ENCODE peak calls at places on chromosomes 6 and 20, in nine cellular contexts. One of them, this sample, is unnamed.
A peak's percentile ranks its signal among the peaks of the same experiment; 100 is the strongest.

GRCh38 chr20:23340524-23340923 is 10.1 kb upstream of the NXT1 start:
- DNase-seq in memory B cell: no peak
- DNase-seq in AG09319: peak; percentile 35
- DNase-seq in activated B cell treated with CpG ODN at 0.5 μM for 24 hours: no peak
- DNase-seq in NCI-H774: peak; percentile 42
- DNase-seq in mucosa of gallbladder: peak; percentile 62
- DNase-seq in MV-4-11: peak; percentile 64
- DNase-seq in type B pancreatic cell: no peak
- DNase-seq in nucleus accumbens: peak; percentile 66
- DNase-seq in this sample: peak; percentile 66

GRCh38 chr20:58127731-58128130 is 100.7 kb downstream of the ANKRD60 start:
- DNase-seq in type B pancreatic cell: peak; percentile 55
- DNase-seq in memory B cell: no peak
- DNase-seq in MV-4-11: no peak
- DNase-seq in NCI-H774: no peak
- DNase-seq in activated B cell treated with CpG ODN at 0.5 μM for 24 hours: no peak
- DNase-seq in AG09319: no peak
- DNase-seq in mucosa of gallbladder: no peak
- DNase-seq in nucleus accumbens: no peak
- DNase-seq in this sample: peak; percentile 66

GRCh38 chr20:58938078-58938477 is 43.0 kb upstream of the NELFCD start:
- DNase-seq in MV-4-11: peak; percentile 38
- DNase-seq in AG09319: no peak
- DNase-seq in NCI-H774: no peak
- DNase-seq in mucosa of gallbladder: no peak
- DNase-seq in activated B cell treated with CpG ODN at 0.5 μM for 24 hours: no peak
- DNase-seq in nucleus accumbens: no peak
- DNase-seq in memory B cell: no peak
- DNase-seq in type B pancreatic cell: no peak
- DNase-seq in this sample: no peak

GRCh38 chr6:157184202-157185015 is 138.9 kb downstream of the TMEM242 start:
- DNase-seq in activated B cell treated with CpG ODN at 0.5 μM for 24 hours: peak; percentile 30
- DNase-seq in NCI-H774: peak; percentile 16
- DNase-seq in mucosa of gallbladder: peak; percentile 82
- DNase-seq in AG09319: peak; percentile 19
- DNase-seq in nucleus accumbens: peak; percentile 49
- DNase-seq in memory B cell: peak; percentile 46
- DNase-seq in MV-4-11: peak; percentile 28
- DNase-seq in type B pancreatic cell: no peak
- DNase-seq in this sample: peak; percentile 82

GRCh38 chr6:170269151-170269872 is 21.6 kb downstream of the DLL1 start:
- DNase-seq in memory B cell: no peak
- DNase-seq in NCI-H774: peak; percentile 96
- DNase-seq in AG09319: no peak
- DNase-seq in nucleus accumbens: no peak
- DNase-seq in type B pancreatic cell: no peak
- DNase-seq in mucosa of gallbladder: no peak
- DNase-seq in MV-4-11: no peak
- DNase-seq in activated B cell treated with CpG ODN at 0.5 μM for 24 hours: no peak
- DNase-seq in this sample: peak; percentile 50

GRCh38 chr6:165181951-165182414 is 127.4 kb downstream of the C6orf118 start:
- DNase-seq in mucosa of gallbladder: no peak
- DNase-seq in MV-4-11: peak; percentile 47
- DNase-seq in memory B cell: no peak
- DNase-seq in type B pancreatic cell: no peak
- DNase-seq in NCI-H774: no peak
- DNase-seq in activated B cell treated with CpG ODN at 0.5 μM for 24 hours: no peak
- DNase-seq in AG09319: peak; percentile 14
- DNase-seq in nucleus accumbens: peak; percentile 70
- DNase-seq in this sample: no peak

GRCh38 chr6:52261229-52261628 is 16.9 kb upstream of the IL17F start:
- DNase-seq in MV-4-11: no peak
- DNase-seq in activated B cell treated with CpG ODN at 0.5 μM for 24 hours: no peak
- DNase-seq in type B pancreatic cell: no peak
- DNase-seq in memory B cell: no peak
- DNase-seq in nucleus accumbens: no peak
- DNase-seq in mucosa of gallbladder: no peak
- DNase-seq in NCI-H774: no peak
- DNase-seq in AG09319: peak; percentile 58
- DNase-seq in this sample: no peak

GRCh38 chr20:3843490-3843889 is 3.1 kb upstream of the MAVS start:
- DNase-seq in MV-4-11: peak; percentile 63
- DNase-seq in memory B cell: no peak
- DNase-seq in activated B cell treated with CpG ODN at 0.5 μM for 24 hours: no peak
- DNase-seq in mucosa of gallbladder: no peak
- DNase-seq in type B pancreatic cell: no peak
- DNase-seq in nucleus accumbens: no peak
- DNase-seq in NCI-H774: no peak
- DNase-seq in AG09319: no peak
- DNase-seq in this sample: no peak

GRCh38 chr6:139367810-139368321 is 6.6 kb downstream of the CITED2 start:
- DNase-seq in MV-4-11: peak; percentile 66
- DNase-seq in mucosa of gallbladder: no peak
- DNase-seq in nucleus accumbens: no peak
- DNase-seq in AG09319: no peak
- DNase-seq in type B pancreatic cell: no peak
- DNase-seq in NCI-H774: no peak
- DNase-seq in activated B cell treated with CpG ODN at 0.5 μM for 24 hours: no peak
- DNase-seq in memory B cell: no peak
- DNase-seq in this sample: no peak

GRCh38 chr20:38751360-38751976 is 3.2 kb downstream of the ACTR5 start:
- DNase-seq in mucosa of gallbladder: no peak
- DNase-seq in MV-4-11: peak; percentile 23
- DNase-seq in memory B cell: peak; percentile 34
- DNase-seq in type B pancreatic cell: no peak
- DNase-seq in AG09319: no peak
- DNase-seq in nucleus accumbens: no peak
- DNase-seq in NCI-H774: no peak
- DNase-seq in activated B cell treated with CpG ODN at 0.5 μM for 24 hours: no peak
- DNase-seq in this sample: no peak

GRCh38 chr20:47358672-47359532 is 2.4 kb upstream of the ZMYND8 start:
- DNase-seq in type B pancreatic cell: no peak
- DNase-seq in activated B cell treated with CpG ODN at 0.5 μM for 24 hours: no peak
- DNase-seq in NCI-H774: peak; percentile 52
- DNase-seq in mucosa of gallbladder: peak; percentile 94
- DNase-seq in AG09319: peak; percentile 84
- DNase-seq in MV-4-11: peak; percentile 87
- DNase-seq in memory B cell: no peak
- DNase-seq in nucleus accumbens: peak; percentile 81
- DNase-seq in this sample: peak; percentile 95

GRCh38 chr6:133240511-133241087 is 558 bp upstream of the EYA4 start:
- DNase-seq in AG09319: no peak
- DNase-seq in mucosa of gallbladder: no peak
- DNase-seq in nucleus accumbens: no peak
- DNase-seq in NCI-H774: no peak
- DNase-seq in MV-4-11: no peak
- DNase-seq in memory B cell: no peak
- DNase-seq in activated B cell treated with CpG ODN at 0.5 μM for 24 hours: no peak
- DNase-seq in type B pancreatic cell: peak; percentile 75
- DNase-seq in this sample: no peak

GRCh38 chr20:1935696-1936366 is 40.6 kb downstream of the SIRPA start:
- DNase-seq in MV-4-11: no peak
- DNase-seq in type B pancreatic cell: no peak
- DNase-seq in activated B cell treated with CpG ODN at 0.5 μM for 24 hours: no peak
- DNase-seq in NCI-H774: no peak
- DNase-seq in memory B cell: no peak
- DNase-seq in nucleus accumbens: peak; percentile 86
- DNase-seq in mucosa of gallbladder: peak; percentile 85
- DNase-seq in AG09319: no peak
- DNase-seq in this sample: no peak

GRCh38 chr20:17628101-17628841 is 53.8 kb downstream of the RRBP1 start:
- DNase-seq in type B pancreatic cell: no peak
- DNase-seq in memory B cell: no peak
- DNase-seq in activated B cell treated with CpG ODN at 0.5 μM for 24 hours: no peak
- DNase-seq in NCI-H774: no peak
- DNase-seq in AG09319: no peak
- DNase-seq in mucosa of gallbladder: no peak
- DNase-seq in MV-4-11: no peak
- DNase-seq in nucleus accumbens: no peak
- DNase-seq in this sample: no peak

GRCh38 chr6:82567621-82568020 is 204.0 kb downstream of the TPBG start:
- DNase-seq in MV-4-11: no peak
- DNase-seq in activated B cell treated with CpG ODN at 0.5 μM for 24 hours: no peak
- DNase-seq in type B pancreatic cell: no peak
- DNase-seq in NCI-H774: no peak
- DNase-seq in mucosa of gallbladder: no peak
- DNase-seq in memory B cell: no peak
- DNase-seq in AG09319: no peak
- DNase-seq in nucleus accumbens: no peak
- DNase-seq in this sample: no peak

GRCh38 chr20:57422254-57422653 is 31.1 kb downstream of the RBM38 start:
- DNase-seq in activated B cell treated with CpG ODN at 0.5 μM for 24 hours: no peak
- DNase-seq in nucleus accumbens: no peak
- DNase-seq in memory B cell: no peak
- DNase-seq in NCI-H774: no peak
- DNase-seq in mucosa of gallbladder: no peak
- DNase-seq in AG09319: no peak
- DNase-seq in MV-4-11: no peak
- DNase-seq in type B pancreatic cell: no peak
- DNase-seq in this sample: no peak

GRCh38 chr20:35702824-35703695 is 3.9 kb downstream of the ROMO1 start:
- DNase-seq in activated B cell treated with CpG ODN at 0.5 μM for 24 hours: no peak
- DNase-seq in nucleus accumbens: no peak
- DNase-seq in memory B cell: no peak
- DNase-seq in type B pancreatic cell: no peak
- DNase-seq in MV-4-11: no peak
- DNase-seq in NCI-H774: no peak
- DNase-seq in AG09319: no peak
- DNase-seq in mucosa of gallbladder: no peak
- DNase-seq in this sample: no peak

GRCh38 chr6:157054531-157054979 is 268.8 kb downstream of the TMEM242 start:
- DNase-seq in activated B cell treated with CpG ODN at 0.5 μM for 24 hours: no peak
- DNase-seq in type B pancreatic cell: no peak
- DNase-seq in memory B cell: peak; percentile 49
- DNase-seq in MV-4-11: peak; percentile 74
- DNase-seq in NCI-H774: no peak
- DNase-seq in nucleus accumbens: no peak
- DNase-seq in AG09319: no peak
- DNase-seq in mucosa of gallbladder: no peak
- DNase-seq in this sample: no peak

GRCh38 chr20:47681977-47682812 is 103.1 kb downstream of the SULF2 start:
- DNase-seq in MV-4-11: no peak
- DNase-seq in activated B cell treated with CpG ODN at 0.5 μM for 24 hours: no peak
- DNase-seq in type B pancreatic cell: no peak
- DNase-seq in AG09319: no peak
- DNase-seq in NCI-H774: no peak
- DNase-seq in mucosa of gallbladder: peak; percentile 51
- DNase-seq in nucleus accumbens: no peak
- DNase-seq in memory B cell: no peak
- DNase-seq in this sample: no peak

GRCh38 chr6:21005816-21006553 is 471.7 kb downstream of the CDKAL1 start:
- DNase-seq in NCI-H774: no peak
- DNase-seq in activated B cell treated with CpG ODN at 0.5 μM for 24 hours: no peak
- DNase-seq in memory B cell: no peak
- DNase-seq in type B pancreatic cell: no peak
- DNase-seq in AG09319: no peak
- DNase-seq in MV-4-11: peak; percentile 59
- DNase-seq in nucleus accumbens: no peak
- DNase-seq in mucosa of gallbladder: no peak
- DNase-seq in this sample: no peak

GRCh38 chr6:1908784-1909183 is 299.1 kb downstream of the FOXC1 start:
- DNase-seq in AG09319: no peak
- DNase-seq in memory B cell: no peak
- DNase-seq in MV-4-11: no peak
- DNase-seq in type B pancreatic cell: no peak
- DNase-seq in mucosa of gallbladder: no peak
- DNase-seq in activated B cell treated with CpG ODN at 0.5 μM for 24 hours: no peak
- DNase-seq in NCI-H774: no peak
- DNase-seq in nucleus accumbens: no peak
- DNase-seq in this sample: no peak

GRCh38 chr6:44805239-44805849 is 417.8 kb downstream of the CDC5L start:
- DNase-seq in nucleus accumbens: no peak
- DNase-seq in mucosa of gallbladder: no peak
- DNase-seq in NCI-H774: no peak
- DNase-seq in activated B cell treated with CpG ODN at 0.5 μM for 24 hours: no peak
- DNase-seq in type B pancreatic cell: no peak
- DNase-seq in memory B cell: no peak
- DNase-seq in AG09319: peak; percentile 23
- DNase-seq in MV-4-11: no peak
- DNase-seq in this sample: no peak

GRCh38 chr20:50381771-50382593 is 128.2 kb upstream of the PTPN1 start:
- DNase-seq in type B pancreatic cell: no peak
- DNase-seq in activated B cell treated with CpG ODN at 0.5 μM for 24 hours: no peak
- DNase-seq in AG09319: no peak
- DNase-seq in nucleus accumbens: no peak
- DNase-seq in mucosa of gallbladder: no peak
- DNase-seq in MV-4-11: peak; percentile 60
- DNase-seq in NCI-H774: no peak
- DNase-seq in memory B cell: no peak
- DNase-seq in this sample: no peak

This sample was measured in prostate gland.